ENCODE peak calls at places on chromosome 14, in eight cellular contexts. J, X, Q, Y, U, B, A and Z are unnamed samples. For H3K27me3 and H3K4me1, the result is how much of the 10 kb centered on the place peaks cover.

GRCh38 chr14:57834001-57834598 is 31.8 kb downstream of the SLC35F4 start:
- DNase-seq in X (no peak), Q (no peak), J (no peak), Y (no peak), U (no peak), A (no peak), B (no peak), Z (no peak)

GRCh38 chr14:98120831-98121464 is 1151.0 kb downstream of the BCL11B start:
- DNase-seq in J (no peak), X (no peak), A (no peak), Q (no peak), Y (no peak), U (no peak), B (no peak), Z (no peak)

GRCh38 chr14:23881292-23881691 is 72.3 kb upstream of the DHRS4 start:
- DNase-seq in U (no peak), A (no peak), X (no peak), Y (no peak), Q (no peak), J (no peak), B (no peak), Z (peak)

GRCh38 chr14:43625294-43625693 is 881.8 kb downstream of the FSCB start:
- DNase-seq in Y (no peak), A (no peak), B (no peak), Q (no peak), X (no peak), J (no peak), U (no peak), Z (no peak)

GRCh38 chr14:96582641-96582980 is 80.4 kb downstream of the PAPOLA start:
- DNase-seq in B (no peak), X (no peak), Q (no peak), U (no peak), J (no peak), Y (no peak), A (no peak), Z (no peak)

GRCh38 chr14:57884175-57884574 is 18.3 kb upstream of the SLC35F4 start:
- DNase-seq in X (no peak), Q (no peak), U (no peak), J (no peak), A (no peak), Y (no peak), B (no peak), Z (no peak)

GRCh38 chr14:50403433-50403832 is 6.8 kb upstream of the CDKL1 start:
- DNase-seq in A (no peak), Y (no peak), J (no peak), U (no peak), Q (no peak), B (no peak), X (peak), Z (no peak)

GRCh38 chr14:54366726-54367707 is 29.8 kb upstream of the CDKN3 start:
- DNase-seq in Q (peak), B (peak), X (peak), A (no peak), Y (no peak), U (no peak), J (no peak), Z (peak)

GRCh38 chr14:93924592-93925355 is 2.4 kb upstream of the FAM181A start:
- DNase-seq in Q (no peak), X (no peak), U (no peak), A (no peak), B (no peak), Y (peak), J (no peak), Z (no peak)

GRCh38 chr14:74504874-74505617 is 11.5 kb downstream of the ISCA2 start:
- DNase-seq in Q (peak), J (no peak), U (no peak), X (no peak), Y (no peak), A (no peak), B (no peak), Z (no peak)

GRCh38 chr14:72980863-72981262 is 46.0 kb downstream of the ZFYVE1 start:
- DNase-seq in U (no peak), B (no peak), Y (no peak), Q (no peak), A (no peak), X (no peak), J (no peak), Z (no peak)

GRCh38 chr14:97709552-97709951 is 912.4 kb downstream of the VRK1 start:
- DNase-seq in J (no peak), U (no peak), Y (no peak), X (no peak), A (no peak), B (peak), Q (no peak), Z (no peak)

GRCh38 chr14:30779210-30779609 is 95.1 kb upstream of the COCH start:
- DNase-seq in A (no peak), J (no peak), X (no peak), Q (no peak), B (no peak), Y (no peak), U (no peak), Z (no peak)

GRCh38 chr14:74955229-74955999 is at the start of gene PGF:
- DNase-seq in U (peak), Q (peak), A (peak), J (no peak), Y (peak), X (peak), B (peak), Z (peak)

GRCh38 chr14:34465069-34465859 is 3.2 kb upstream of the SPTSSA start:
- DNase-seq in Y (no peak), U (no peak), J (no peak), A (no peak), X (peak), Q (no peak), B (no peak), Z (no peak)

GRCh38 chr14:103084021-103084919 is at the start of gene LBHD2:
- DNase-seq in B (no peak), Q (no peak), U (no peak), Y (peak), X (peak), J (no peak), A (no peak), Z (no peak)

GRCh38 chr14:103087343-103087835 is 3.4 kb downstream of the LBHD2 start:
- DNase-seq in Y (peak), A (no peak), X (peak), J (no peak), Q (no peak), U (peak), B (no peak), Z (no peak)

GRCh38 chr14:103085106-103086091 is 1.4 kb downstream of the LBHD2 start:
- DNase-seq in B (no peak), A (no peak), J (no peak), Y (peak), U (no peak), Q (no peak), X (peak), Z (no peak)

GRCh38 chr14:103088921-103089320 is 4.9 kb downstream of the LBHD2 start:
- DNase-seq in X (no peak), B (no peak), J (no peak), U (peak), A (no peak), Y (peak), Q (no peak), Z (no peak)

GRCh38 chr14:103086771-103087342 is 2.8 kb downstream of the LBHD2 start:
- DNase-seq in A (no peak), Y (peak), Q (no peak), U (peak), B (no peak), X (no peak), J (no peak), Z (no peak)
- H3K27me3 ChIP-seq in A (under half), Y (under half), Q (half or more), U (under half), B (under half), X (half or more), J (under half), Z (under half)

GRCh38 chr14:66003082-66003740 is 483.0 kb upstream of the CCDC196 start:
- DNase-seq in U (no peak), A (no peak), X (peak), Y (no peak), Q (no peak), B (no peak), J (no peak), Z (no peak)
- H3K27ac ChIP-seq in U (no peak), A (no peak), X (peak), Y (no peak), Q (no peak), B (no peak), J (no peak), Z (no peak)

DNA sequence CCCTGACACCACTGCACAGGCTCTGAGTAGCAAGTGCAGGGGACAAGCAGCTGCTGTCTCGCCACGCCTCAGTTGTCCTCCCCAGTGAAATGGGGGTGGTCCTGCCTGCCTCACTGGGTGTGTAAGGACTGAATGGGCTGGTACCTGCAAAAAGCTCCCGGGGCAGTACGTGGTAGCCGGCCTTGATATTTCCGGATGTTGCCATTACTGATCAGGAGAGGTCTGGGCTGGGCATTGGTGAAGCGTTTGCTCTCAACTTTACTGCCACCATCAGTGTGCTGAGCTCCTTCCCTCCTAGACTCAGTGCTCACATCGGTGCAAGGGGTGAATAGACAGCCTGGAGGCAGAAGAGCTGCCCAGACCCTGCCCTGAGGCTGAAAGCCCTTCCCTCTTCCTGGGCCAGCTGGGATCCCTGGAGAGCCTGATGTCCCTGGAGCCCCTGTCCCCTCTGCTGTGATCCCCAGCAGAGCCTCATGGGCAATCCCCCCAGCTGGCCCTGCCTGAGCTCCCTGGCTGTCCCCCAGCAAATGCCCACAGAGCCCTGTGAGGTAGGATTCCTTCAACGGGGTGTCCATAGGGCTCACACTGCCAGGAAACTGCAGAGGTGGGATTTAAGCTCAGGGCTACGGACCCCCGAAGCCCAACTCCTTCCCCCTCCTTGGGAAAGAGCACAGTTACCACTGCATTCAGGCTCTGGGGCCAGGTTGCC is 18.2 kb downstream of the DIO3 start:
- DNase-seq in A (no peak), U (no peak), X (no peak), B (no peak), Y (peak), Q (no peak), J (no peak), Z (no peak)
- H3K4me1 ChIP-seq in A (under half), U (under half), X (under half), B (under half), Y (under half), Q (under half), J (under half), Z (under half)

DNA sequence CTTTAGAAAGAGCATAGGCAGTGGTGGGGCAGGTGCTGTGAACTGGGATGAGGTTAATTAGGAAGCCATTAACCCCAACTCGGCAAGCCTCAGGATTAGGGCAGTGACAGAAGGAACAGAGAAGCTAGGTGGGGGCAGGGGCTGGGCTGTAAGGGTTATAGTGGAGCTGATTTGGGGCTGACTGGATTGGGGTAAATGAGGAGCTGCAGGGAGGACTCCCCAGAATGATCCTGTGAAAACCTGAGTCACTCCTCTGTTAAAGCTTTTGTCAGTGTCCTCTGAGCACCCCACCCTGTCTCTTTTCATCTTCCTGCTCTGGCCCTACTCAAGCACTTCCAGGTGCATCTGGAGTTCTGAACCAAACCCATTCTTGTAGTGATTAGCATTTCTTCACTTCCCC is 4.4 kb downstream of the KLC1 start:
- DNase-seq in X (peak), U (no peak), Y (no peak), B (no peak), J (no peak), Q (no peak), A (no peak), Z (no peak)
- H3K27me3 ChIP-seq in X (under half), U (under half), Y (under half), B (under half), J (under half), Q (under half), A (under half), Z (under half)

GRCh38 chr14:68451676-68452387 is 341.0 kb downstream of the ZFP36L1 start:
- DNase-seq in B (no peak), U (no peak), Y (peak), A (no peak), J (no peak), Q (no peak), X (no peak), Z (no peak)

GRCh38 chr14:68448379-68448778 is 344.5 kb downstream of the ZFP36L1 start:
- DNase-seq in Y (no peak), Q (no peak), J (no peak), U (no peak), B (no peak), A (no peak), X (no peak), Z (no peak)

GRCh38 chr14:68449565-68450295 is 343.1 kb downstream of the ZFP36L1 start:
- DNase-seq in A (no peak), U (no peak), X (peak), J (no peak), B (no peak), Q (no peak), Y (no peak), Z (peak)

GRCh38 chr14:68447581-68448281 is 345.1 kb downstream of the ZFP36L1 start:
- DNase-seq in J (no peak), X (no peak), A (no peak), Y (no peak), Q (no peak), B (no peak), U (no peak), Z (no peak)

DNA sequence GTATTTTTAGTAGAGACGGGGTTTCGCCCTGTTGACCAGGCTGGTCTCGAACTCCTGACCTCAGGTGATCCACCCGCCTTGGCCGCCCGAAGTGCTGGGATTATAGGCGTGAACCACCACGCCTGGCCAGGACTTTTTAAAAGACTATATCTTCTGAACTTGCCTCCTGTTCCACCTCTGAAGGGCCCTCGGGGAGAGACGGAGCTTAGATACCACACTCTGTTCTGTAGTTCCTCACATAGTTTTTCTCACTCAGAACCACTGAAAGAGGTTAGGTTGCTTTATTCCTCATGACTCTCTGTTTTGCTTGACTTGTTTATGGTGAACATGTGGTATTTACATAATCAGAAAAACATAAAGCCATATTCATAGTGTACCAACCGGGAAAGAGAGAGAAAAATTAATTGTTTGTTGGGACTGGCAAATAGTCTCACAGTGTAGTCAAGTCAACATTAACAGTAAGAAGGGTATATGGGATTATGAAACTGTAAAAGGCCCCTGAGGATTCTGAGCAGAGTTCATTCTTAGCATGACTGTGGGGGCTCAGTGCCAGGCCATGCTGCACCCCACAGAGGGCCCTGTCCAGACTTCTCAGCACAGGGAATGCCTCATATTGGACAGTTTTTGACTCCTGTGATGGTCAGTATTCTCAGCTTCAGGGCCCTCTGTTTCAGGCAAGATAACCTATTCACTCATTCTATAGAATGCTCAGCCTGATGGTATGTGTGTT is 342.3 kb downstream of the ZFP36L1 start:
- DNase-seq in Q (no peak), J (no peak), B (no peak), U (no peak), A (no peak), Y (no peak), X (no peak), Z (no peak)
- H3K27ac ChIP-seq in Q (peak), J (peak), B (no peak), U (peak), A (no peak), Y (no peak), X (no peak), Z (no peak)

DNA sequence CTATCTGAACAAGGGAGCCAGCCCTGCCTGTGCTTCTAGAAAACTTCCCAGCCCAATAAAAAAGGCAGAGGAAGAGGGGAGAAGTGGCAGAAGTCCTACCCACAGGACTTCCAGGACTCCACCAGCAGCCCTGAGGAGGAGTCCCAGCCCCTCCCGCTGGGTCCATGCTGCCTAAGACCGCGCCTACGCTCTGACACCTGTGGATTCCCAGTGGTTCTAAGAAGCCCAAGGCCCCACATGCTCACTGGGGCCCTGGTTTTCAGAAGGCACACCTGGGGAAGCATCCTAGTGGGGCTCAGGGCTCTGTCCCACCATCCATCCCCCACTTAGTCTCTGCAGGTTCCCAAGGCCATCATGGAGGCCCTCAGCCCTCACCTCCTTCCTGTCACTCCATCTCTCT is 32.7 kb downstream of the ACTN1 start:
- DNase-seq in X (no peak), B (no peak), Q (no peak), U (no peak), Y (no peak), A (no peak), J (no peak), Z (no peak)
- H3K4me1 ChIP-seq in X (under half), B (half or more), Q (half or more), U (half or more), Y (under half), A (under half), J (half or more), Z (half or more)

GRCh38 chr14:99282261-99283050 is 10.5 kb upstream of the BCL11B start:
- DNase-seq in U (no peak), X (no peak), Y (no peak), J (no peak), B (no peak), A (no peak), Q (no peak), Z (no peak)
- H3K27me3 ChIP-seq in U (half or more), X (under half), Y (under half), J (under half), B (under half), A (under half), Q (half or more), Z (under half)

GRCh38 chr14:22560638-22561365 is 28.2 kb downstream of the DAD1 start:
- DNase-seq in U (no peak), B (no peak), A (peak), J (no peak), Y (no peak), X (no peak), Q (peak), Z (no peak)
- H3K27ac ChIP-seq in U (no peak), B (peak), A (no peak), J (peak), Y (no peak), X (no peak), Q (peak), Z (no peak)

DNA sequence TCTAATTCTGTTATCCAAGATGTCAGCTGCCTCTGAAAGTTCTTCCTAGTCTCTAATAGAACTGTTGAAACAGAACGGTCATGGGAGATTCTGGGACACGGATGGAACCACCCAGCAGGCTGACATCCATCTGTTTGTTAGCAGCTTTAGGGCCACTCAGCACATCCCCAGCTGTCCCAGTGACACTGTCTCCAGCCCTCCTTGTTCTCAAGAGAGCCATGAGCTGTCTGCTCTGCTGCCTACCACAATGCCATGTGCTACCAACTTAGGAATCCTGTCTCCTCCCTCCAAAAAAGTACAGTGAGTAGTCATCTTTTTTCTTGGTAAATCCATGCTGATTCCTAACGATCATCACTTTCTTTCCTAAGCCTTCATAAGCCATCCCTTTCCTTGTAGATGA is 130.5 kb downstream of the ZFP36L1 start:
- DNase-seq in X (no peak), U (no peak), Q (no peak), Y (no peak), A (no peak), B (no peak), J (no peak), Z (peak)
- H3K4me1 ChIP-seq in X (under half), U (under half), Q (under half), Y (under half), A (under half), B (under half), J (under half), Z (under half)

DNA sequence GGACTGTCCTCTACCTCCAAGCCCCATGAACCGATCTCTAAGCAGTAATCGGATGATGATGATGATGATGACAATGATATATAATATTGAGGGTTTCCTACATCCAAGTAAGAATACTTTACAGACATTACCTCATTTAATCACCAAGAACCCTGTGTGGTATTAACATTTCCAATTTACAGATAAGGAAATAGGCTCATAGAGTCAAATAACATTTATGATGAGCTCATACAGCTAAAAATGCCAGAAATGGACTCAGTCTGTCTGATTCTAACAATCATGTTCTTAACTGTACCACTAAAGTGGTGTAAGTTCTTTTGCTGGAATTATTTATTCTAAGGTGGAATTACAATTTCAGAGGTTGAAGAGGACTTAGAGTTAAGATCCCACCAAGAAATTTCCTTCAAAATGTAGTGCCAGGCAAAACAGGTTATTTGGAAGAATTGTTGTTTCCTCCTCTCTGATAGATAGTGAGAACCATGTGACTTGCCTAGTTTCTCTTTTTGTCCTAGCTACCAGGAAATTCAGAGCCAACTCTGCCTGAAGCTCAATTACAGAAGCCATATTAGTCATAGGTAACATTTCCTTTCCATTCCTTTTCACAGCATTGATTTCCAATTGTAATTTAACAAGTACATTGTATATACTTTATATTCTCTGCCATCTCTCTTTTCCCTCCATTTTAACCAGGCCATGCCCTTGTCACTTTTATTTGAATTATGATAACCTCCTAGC is 23.8 kb upstream of the CCDC175 start:
- DNase-seq in A (no peak), B (no peak), Q (no peak), Y (no peak), J (no peak), X (no peak), U (no peak), Z (no peak)
- H3K27me3 ChIP-seq in A (under half), B (under half), Q (under half), Y (under half), J (under half), X (under half), U (under half), Z (under half)